ENCODE peak calls at places on chromosomes 11 and 22, in five cellular contexts. One of them, this sample, is unnamed.

GRCh38 chr22:32044913-32045312 is 1.9 kb downstream of the SLC5A1 start:
- DNase-seq in effector memory CD4-positive, alpha-beta T cell: no peak
- DNase-seq in GM23338: no peak
- DNase-seq in HepG2: no peak
- DNase-seq in HCT116: no peak
- DNase-seq in this sample: no peak

GRCh38 chr11:30561691-30562412 is 24.3 kb downstream of the MPPED2 start:
- DNase-seq in effector memory CD4-positive, alpha-beta T cell: no peak
- DNase-seq in GM23338: no peak
- DNase-seq in HepG2: no peak
- DNase-seq in HCT116: no peak
- DNase-seq in this sample: no peak

GRCh38 chr11:10366568-10367331 is 61.9 kb downstream of the ADM start:
- DNase-seq in effector memory CD4-positive, alpha-beta T cell: no peak
- DNase-seq in GM23338: peak
- DNase-seq in HepG2: peak
- DNase-seq in HCT116: peak
- DNase-seq in this sample: peak

GRCh38 chr22:19052941-19053551 is 69.2 kb downstream of the DGCR2 start:
- DNase-seq in effector memory CD4-positive, alpha-beta T cell: no peak
- DNase-seq in GM23338: no peak
- DNase-seq in HepG2: no peak
- DNase-seq in HCT116: no peak
- DNase-seq in this sample: no peak

GRCh38 chr22:43273902-43274484 is 69.2 kb downstream of the SCUBE1 start:
- DNase-seq in effector memory CD4-positive, alpha-beta T cell: peak
- DNase-seq in GM23338: peak
- DNase-seq in HepG2: peak
- DNase-seq in HCT116: peak
- DNase-seq in this sample: no peak

GRCh38 chr11:69702239-69702668 is 1.6 kb downstream of the FGF19 start:
- DNase-seq in effector memory CD4-positive, alpha-beta T cell: no peak
- DNase-seq in GM23338: peak
- DNase-seq in HepG2: peak
- DNase-seq in HCT116: no peak
- DNase-seq in this sample: no peak

GRCh38 chr11:119756169-119756568 is 27.2 kb upstream of the NECTIN1 start:
- DNase-seq in effector memory CD4-positive, alpha-beta T cell: no peak
- DNase-seq in GM23338: no peak
- DNase-seq in HepG2: no peak
- DNase-seq in HCT116: no peak
- DNase-seq in this sample: no peak

GRCh38 chr11:77211594-77212251 is 83.7 kb downstream of the MYO7A start:
- DNase-seq in effector memory CD4-positive, alpha-beta T cell: no peak
- DNase-seq in GM23338: no peak
- DNase-seq in HepG2: no peak
- DNase-seq in HCT116: no peak
- DNase-seq in this sample: no peak

GRCh38 chr22:44151661-44152060 is 29.1 kb upstream of the PARVG start:
- DNase-seq in effector memory CD4-positive, alpha-beta T cell: no peak
- DNase-seq in GM23338: no peak
- DNase-seq in HepG2: no peak
- DNase-seq in HCT116: no peak
- DNase-seq in this sample: no peak

GRCh38 chr11:3995949-3996554 is 98.5 kb upstream of the RRM1 start:
- DNase-seq in effector memory CD4-positive, alpha-beta T cell: no peak
- DNase-seq in GM23338: no peak
- DNase-seq in HepG2: no peak
- DNase-seq in HCT116: no peak
- DNase-seq in this sample: no peak

GRCh38 chr11:134742228-134742612 is 330.2 kb upstream of the B3GAT1 start:
- DNase-seq in effector memory CD4-positive, alpha-beta T cell: no peak
- DNase-seq in GM23338: no peak
- DNase-seq in HepG2: peak
- DNase-seq in HCT116: no peak
- DNase-seq in this sample: peak

GRCh38 chr11:69316941-69317340 is 23.0 kb downstream of the MYEOV start:
- DNase-seq in effector memory CD4-positive, alpha-beta T cell: no peak
- DNase-seq in GM23338: no peak
- DNase-seq in HepG2: no peak
- DNase-seq in HCT116: no peak
- DNase-seq in this sample: no peak

GRCh38 chr11:67369801-67370284 is 3.6 kb downstream of the CLCF1 start:
- DNase-seq in effector memory CD4-positive, alpha-beta T cell: no peak
- DNase-seq in GM23338: no peak
- DNase-seq in HepG2: no peak
- DNase-seq in HCT116: no peak
- DNase-seq in this sample: no peak

GRCh38 chr11:35030716-35031213 is 108.2 kb upstream of the CD44 start:
- DNase-seq in effector memory CD4-positive, alpha-beta T cell: peak
- DNase-seq in GM23338: no peak
- DNase-seq in HepG2: no peak
- DNase-seq in HCT116: peak
- DNase-seq in this sample: no peak

GRCh38 chr11:119405986-119406385 is 17.0 kb downstream of the THY1 start:
- DNase-seq in effector memory CD4-positive, alpha-beta T cell: no peak
- DNase-seq in GM23338: no peak
- DNase-seq in HepG2: no peak
- DNase-seq in HCT116: no peak
- DNase-seq in this sample: no peak

GRCh38 chr11:132638421-132638820 is 893.9 kb downstream of the OPCML start:
- DNase-seq in effector memory CD4-positive, alpha-beta T cell: no peak
- DNase-seq in GM23338: no peak
- DNase-seq in HepG2: no peak
- DNase-seq in HCT116: no peak
- DNase-seq in this sample: no peak

GRCh38 chr11:104003491-104003890 is 32.9 kb upstream of the DDI1 start:
- DNase-seq in effector memory CD4-positive, alpha-beta T cell: no peak
- DNase-seq in GM23338: no peak
- DNase-seq in HepG2: no peak
- DNase-seq in HCT116: no peak
- DNase-seq in this sample: no peak

GRCh38 chr11:73218106-73218829 is at the start of gene P2RY2:
- DNase-seq in effector memory CD4-positive, alpha-beta T cell: no peak
- DNase-seq in GM23338: peak
- DNase-seq in HepG2: peak
- DNase-seq in HCT116: peak
- DNase-seq in this sample: no peak

GRCh38 chr11:62593434-62594044 is 2.2 kb upstream of the TUT1 start:
- DNase-seq in effector memory CD4-positive, alpha-beta T cell: peak
- DNase-seq in GM23338: peak
- DNase-seq in HepG2: peak
- DNase-seq in HCT116: no peak
- DNase-seq in this sample: no peak

GRCh38 chr22:46752911-46753310 is 9.5 kb upstream of the TBC1D22A start:
- DNase-seq in effector memory CD4-positive, alpha-beta T cell: no peak
- DNase-seq in GM23338: no peak
- DNase-seq in HepG2: no peak
- DNase-seq in HCT116: no peak
- DNase-seq in this sample: no peak

GRCh38 chr22:46753761-46754109 is 8.7 kb upstream of the TBC1D22A start:
- DNase-seq in effector memory CD4-positive, alpha-beta T cell: no peak
- DNase-seq in GM23338: no peak
- DNase-seq in HepG2: no peak
- DNase-seq in HCT116: no peak
- DNase-seq in this sample: no peak

GRCh38 chr22:46752286-46752685 is 10.2 kb upstream of the TBC1D22A start:
- DNase-seq in effector memory CD4-positive, alpha-beta T cell: no peak
- DNase-seq in GM23338: no peak
- DNase-seq in HepG2: no peak
- DNase-seq in HCT116: no peak
- DNase-seq in this sample: no peak

GRCh38 chr22:46754110-46754799 is 8.2 kb upstream of the TBC1D22A start:
- DNase-seq in effector memory CD4-positive, alpha-beta T cell: peak
- DNase-seq in GM23338: no peak
- DNase-seq in HepG2: peak
- DNase-seq in HCT116: peak
- DNase-seq in this sample: no peak

GRCh38 chr22:46753360-46753759 is 9.1 kb upstream of the TBC1D22A start:
- DNase-seq in effector memory CD4-positive, alpha-beta T cell: no peak
- DNase-seq in GM23338: no peak
- DNase-seq in HepG2: no peak
- DNase-seq in HCT116: no peak
- DNase-seq in this sample: no peak
- H3K4me3 ChIP-seq in effector memory CD4-positive, alpha-beta T cell: no peak
- H3K4me3 ChIP-seq in GM23338: no peak
- H3K4me3 ChIP-seq in HepG2: no peak
- H3K4me3 ChIP-seq in HCT116: no peak
- H3K4me3 ChIP-seq in this sample: no peak

GRCh38 chr11:43944761-43945311 is 2.4 kb downstream of the C11orf96 start:
- DNase-seq in effector memory CD4-positive, alpha-beta T cell: peak
- DNase-seq in GM23338: peak
- DNase-seq in HepG2: peak
- DNase-seq in HCT116: no peak
- DNase-seq in this sample: no peak
- H3K4me3 ChIP-seq in effector memory CD4-positive, alpha-beta T cell: no peak
- H3K4me3 ChIP-seq in GM23338: peak
- H3K4me3 ChIP-seq in HepG2: no peak
- H3K4me3 ChIP-seq in HCT116: peak
- H3K4me3 ChIP-seq in this sample: no peak

GRCh38 chr22:38088723-38089473 is 4.9 kb upstream of the SLC16A8 start:
- DNase-seq in effector memory CD4-positive, alpha-beta T cell: no peak
- DNase-seq in GM23338: peak
- DNase-seq in HepG2: no peak
- DNase-seq in HCT116: no peak
- DNase-seq in this sample: no peak
- H3K4me3 ChIP-seq in effector memory CD4-positive, alpha-beta T cell: no peak
- H3K4me3 ChIP-seq in GM23338: peak
- H3K4me3 ChIP-seq in HepG2: no peak
- H3K4me3 ChIP-seq in HCT116: no peak
- H3K4me3 ChIP-seq in this sample: no peak

DNA sequence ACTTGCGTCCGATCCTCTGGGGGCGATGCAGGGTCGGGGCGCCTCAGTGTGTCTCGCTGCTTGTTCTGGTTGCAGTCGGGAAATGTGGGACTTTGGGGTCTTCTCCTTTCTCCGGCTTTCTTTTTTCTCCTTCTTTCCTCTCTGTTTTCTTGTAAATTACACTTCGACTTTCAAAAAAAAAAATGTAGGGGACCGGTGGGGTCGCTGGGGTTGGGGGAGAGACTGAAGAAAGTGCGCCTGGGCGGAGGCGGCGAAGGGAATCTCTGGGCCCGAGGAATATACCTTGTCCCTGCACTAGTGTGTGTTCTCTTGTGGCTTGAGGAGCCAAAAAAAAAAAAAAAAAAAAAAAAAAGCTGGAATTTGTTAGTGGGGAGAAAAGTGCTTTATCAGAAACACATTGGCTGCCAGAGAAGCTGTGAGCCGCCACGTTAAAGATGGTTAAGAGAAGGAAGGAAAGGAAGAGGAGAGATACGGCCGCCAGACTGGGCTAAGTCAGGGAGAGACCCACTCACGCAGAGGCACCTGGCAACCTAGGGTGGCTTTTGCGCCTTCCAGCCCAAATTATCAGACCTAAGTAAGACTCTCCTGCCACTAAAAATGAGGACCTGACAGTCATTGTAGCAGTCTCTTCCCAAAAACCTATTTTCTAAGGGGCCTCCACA is 8.4 kb upstream of the FLI1 start:
- DNase-seq in effector memory CD4-positive, alpha-beta T cell: no peak
- DNase-seq in GM23338: peak
- DNase-seq in HepG2: no peak
- DNase-seq in HCT116: no peak
- DNase-seq in this sample: no peak
- H3K4me3 ChIP-seq in effector memory CD4-positive, alpha-beta T cell: peak
- H3K4me3 ChIP-seq in GM23338: peak
- H3K4me3 ChIP-seq in HepG2: no peak
- H3K4me3 ChIP-seq in HCT116: no peak
- H3K4me3 ChIP-seq in this sample: no peak

GRCh38 chr22:17964153-17964552 is 60.2 kb downstream of the MICAL3 start:
- DNase-seq in effector memory CD4-positive, alpha-beta T cell: no peak
- DNase-seq in GM23338: no peak
- DNase-seq in HepG2: no peak
- DNase-seq in HCT116: no peak
- DNase-seq in this sample: no peak
- H3K4me3 ChIP-seq in effector memory CD4-positive, alpha-beta T cell: no peak
- H3K4me3 ChIP-seq in GM23338: no peak
- H3K4me3 ChIP-seq in HepG2: no peak
- H3K4me3 ChIP-seq in HCT116: no peak
- H3K4me3 ChIP-seq in this sample: no peak

This sample was measured in SK-N-MC.